ENCODE peak calls at places on chromosomes 13 and 19, in seven cellular contexts. T, F, I, L, W, K and B are unnamed samples.

GRCh38 chr19:36436531-36436930 is 18.1 kb upstream of the ZFP82 start:
- DNase-seq in T (no peak), F (no peak), I (no peak), L (no peak), W (no peak), K (no peak), B (no peak)

GRCh38 chr19:52535831-52536800 is 8.6 kb downstream of the ZNF808 start:
- DNase-seq in T (peak), F (peak), I (peak), L (peak), W (peak), K (peak), B (no peak)

GRCh38 chr19:17779281-17779930 is 15.5 kb upstream of the B3GNT3 start:
- DNase-seq in T (peak), F (peak), I (no peak), L (peak), W (no peak), K (peak), B (no peak)

GRCh38 chr19:2330632-2331284 is 2.3 kb downstream of the SPPL2B start:
- DNase-seq in T (no peak), F (no peak), I (no peak), L (no peak), W (no peak), K (no peak), B (no peak)

GRCh38 chr19:44839272-44839671 is 6.8 kb upstream of the NECTIN2 start:
- DNase-seq in T (no peak), F (no peak), I (no peak), L (no peak), W (no peak), K (no peak), B (no peak)

GRCh38 chr13:33723365-33723764 is 94.6 kb upstream of the RFC3 start:
- DNase-seq in T (no peak), F (no peak), I (no peak), L (no peak), W (no peak), K (peak), B (no peak)

GRCh38 chr13:47120284-47120683 is 223.4 kb upstream of the HTR2A start:
- DNase-seq in T (no peak), F (no peak), I (no peak), L (peak), W (no peak), K (no peak), B (no peak)

GRCh38 chr19:54162241-54162805 is 2.8 kb upstream of the LENG1 start:
- DNase-seq in T (peak), F (peak), I (no peak), L (peak), W (peak), K (peak), B (no peak)

GRCh38 chr13:109162248-109163051 is 533.0 kb downstream of the MYO16 start:
- DNase-seq in T (no peak), F (no peak), I (no peak), L (no peak), W (peak), K (no peak), B (peak)

GRCh38 chr13:78323848-78324247 is 279.5 kb downstream of the POU4F1 start:
- DNase-seq in T (no peak), F (no peak), I (no peak), L (no peak), W (no peak), K (no peak), B (no peak)

GRCh38 chr19:2333027-2333806 is 4.7 kb downstream of the SPPL2B start:
- DNase-seq in T (no peak), F (no peak), I (no peak), L (no peak), W (no peak), K (no peak), B (no peak)

GRCh38 chr19:45376045-45376724 is 5.8 kb upstream of the ERCC2 start:
- DNase-seq in T (peak), F (no peak), I (peak), L (no peak), W (no peak), K (peak), B (peak)

GRCh38 chr13:65499251-65499650 is 1730.9 kb downstream of the PCDH9 start:
- DNase-seq in T (no peak), F (no peak), I (no peak), L (no peak), W (no peak), K (peak), B (no peak)

GRCh38 chr13:80340643-80341097 is 256 bp downstream of the SPRY2 start:
- DNase-seq in T (peak), F (no peak), I (no peak), L (peak), W (peak), K (peak), B (peak)

GRCh38 chr13:81957121-81957520 is 1616.2 kb upstream of the SPRY2 start:
- DNase-seq in T (no peak), F (no peak), I (no peak), L (no peak), W (no peak), K (no peak), B (no peak)

GRCh38 chr19:39858541-39858940 is 12.4 kb upstream of the FBL start:
- DNase-seq in T (no peak), F (no peak), I (no peak), L (peak), W (no peak), K (no peak), B (peak)

GRCh38 chr19:10768936-10769335 is 51.1 kb downstream of the DNM2 start:
- DNase-seq in T (no peak), F (no peak), I (no peak), L (no peak), W (no peak), K (no peak), B (no peak)

GRCh38 chr19:8517551-8518442 is 3.8 kb upstream of the ZNF414 start:
- DNase-seq in T (no peak), F (no peak), I (peak), L (no peak), W (no peak), K (peak), B (no peak)

GRCh38 chr19:55158848-55159793 is 1.6 kb upstream of the TNNI3 start:
- DNase-seq in T (peak), F (no peak), I (no peak), L (no peak), W (no peak), K (peak), B (peak)

GRCh38 chr13:20780318-20780717 is 6.6 kb upstream of the EEF1AKMT1 start:
- DNase-seq in T (no peak), F (no peak), I (no peak), L (no peak), W (no peak), K (no peak), B (no peak)

GRCh38 chr19:38434549-38435051 is 1.1 kb downstream of the RYR1 start:
- DNase-seq in T (no peak), F (no peak), I (no peak), L (no peak), W (no peak), K (no peak), B (no peak)

GRCh38 chr13:114339779-114340534 is 25.7 kb downstream of the CHAMP1 start:
- DNase-seq in T (peak), F (no peak), I (no peak), L (no peak), W (peak), K (peak), B (peak)

GRCh38 chr13:23656637-23657036 is 86.4 kb downstream of the TNFRSF19 start:
- DNase-seq in T (peak), F (no peak), I (no peak), L (no peak), W (no peak), K (peak), B (no peak)

GRCh38 chr19:40282920-40283319 is 2.2 kb downstream of the AKT2 start:
- DNase-seq in T (no peak), F (no peak), I (no peak), L (no peak), W (no peak), K (no peak), B (no peak)

GRCh38 chr13:34076943-34077703 is 259.2 kb downstream of the RFC3 start:
- DNase-seq in T (peak), F (no peak), I (peak), L (no peak), W (no peak), K (peak), B (peak)

GRCh38 chr13:111429064-111429558 is 108.7 kb downstream of the TEX29 start:
- DNase-seq in T (peak), F (no peak), I (peak), L (no peak), W (peak), K (peak), B (peak)

GRCh38 chr13:110520431-110521295 is 40.9 kb downstream of the RAB20 start:
- DNase-seq in T (no peak), F (peak), I (peak), L (peak), W (no peak), K (peak), B (no peak)

GRCh38 chr13:105655046-105655445 is 880.4 kb downstream of the EFNB2 start:
- DNase-seq in T (no peak), F (no peak), I (peak), L (no peak), W (no peak), K (peak), B (peak)

GRCh38 chr13:39379667-39380655 is 223.0 kb downstream of the LHFPL6 start:
- DNase-seq in T (no peak), F (no peak), I (no peak), L (no peak), W (no peak), K (no peak), B (no peak)

GRCh38 chr13:48415516-48415915 is 2.6 kb upstream of the LPAR6 start:
- DNase-seq in T (no peak), F (no peak), I (no peak), L (no peak), W (no peak), K (no peak), B (no peak)

GRCh38 chr19:29084266-29084665 is 128.7 kb downstream of the UQCRFS1 start:
- DNase-seq in T (peak), F (no peak), I (no peak), L (no peak), W (no peak), K (peak), B (peak)

GRCh38 chr19:10271543-10272086 is 695 bp downstream of the ICAM1 start:
- DNase-seq in T (peak), F (no peak), I (no peak), L (no peak), W (peak), K (peak), B (no peak)

GRCh38 chr19:7556696-7557315 is 21.3 kb downstream of the PNPLA6 start:
- DNase-seq in T (no peak), F (no peak), I (no peak), L (no peak), W (no peak), K (no peak), B (no peak)

GRCh38 chr19:40265763-40266099 is 19.4 kb downstream of the AKT2 start:
- DNase-seq in T (no peak), F (no peak), I (no peak), L (no peak), W (no peak), K (no peak), B (no peak)

GRCh38 chr19:46408611-46409039 is 4.7 kb downstream of the CCDC8 start:
- DNase-seq in T (peak), F (peak), I (no peak), L (peak), W (no peak), K (peak), B (no peak)

GRCh38 chr19:6828306-6828697 is 55.8 kb downstream of the VAV1 start:
- DNase-seq in T (no peak), F (peak), I (no peak), L (no peak), W (no peak), K (no peak), B (peak)